ENCODE peak calls at places on chromosomes 13 and 19, in nine cellular contexts. One of them, this sample, is unnamed.
A peak's percentile ranks its signal among the peaks of the same experiment; 100 is the strongest.

GRCh38 chr13:110824901-110825300 is 90.0 kb downstream of the ANKRD10 start:
- DNase-seq in T-helper 1 cell: no peak
- DNase-seq in HAP-1: no peak
- DNase-seq in GM06990: no peak
- DNase-seq in activated effector memory CD4-positive, alpha-beta T cell treated with Interleukin-2 at 50 U/mL for 16 hours: no peak
- DNase-seq in GM23338: no peak
- DNase-seq in progenitor cell of endocrine pancreas: no peak
- DNase-seq in stomach: no peak
- DNase-seq in GM19239: no peak
- DNase-seq in this sample: no peak

GRCh38 chr13:83449666-83450395 is 432.4 kb downstream of the SLITRK1 start:
- DNase-seq in T-helper 1 cell: no peak
- DNase-seq in HAP-1: no peak
- DNase-seq in GM06990: no peak
- DNase-seq in activated effector memory CD4-positive, alpha-beta T cell treated with Interleukin-2 at 50 U/mL for 16 hours: no peak
- DNase-seq in GM23338: peak; percentile 5
- DNase-seq in progenitor cell of endocrine pancreas: no peak
- DNase-seq in stomach: no peak
- DNase-seq in GM19239: no peak
- DNase-seq in this sample: no peak

GRCh38 chr19:9838324-9838723 is 3.2 kb downstream of the PIN1 start:
- DNase-seq in T-helper 1 cell: no peak
- DNase-seq in HAP-1: no peak
- DNase-seq in GM06990: no peak
- DNase-seq in activated effector memory CD4-positive, alpha-beta T cell treated with Interleukin-2 at 50 U/mL for 16 hours: no peak
- DNase-seq in GM23338: no peak
- DNase-seq in progenitor cell of endocrine pancreas: no peak
- DNase-seq in stomach: no peak
- DNase-seq in GM19239: no peak
- DNase-seq in this sample: no peak

GRCh38 chr13:108269601-108270328 is at the start of gene TNFSF13B:
- DNase-seq in T-helper 1 cell: peak; percentile 54
- DNase-seq in HAP-1: no peak
- DNase-seq in GM06990: peak; percentile 80
- DNase-seq in activated effector memory CD4-positive, alpha-beta T cell treated with Interleukin-2 at 50 U/mL for 16 hours: peak; percentile 32
- DNase-seq in GM23338: peak; percentile 71
- DNase-seq in progenitor cell of endocrine pancreas: peak; percentile 13
- DNase-seq in stomach: peak; percentile 43
- DNase-seq in GM19239: peak; percentile 14
- DNase-seq in this sample: peak; percentile 30

GRCh38 chr19:3066482-3067049 is 4.3 kb upstream of the TLE5 start:
- DNase-seq in T-helper 1 cell: no peak
- DNase-seq in HAP-1: no peak
- DNase-seq in GM06990: no peak
- DNase-seq in activated effector memory CD4-positive, alpha-beta T cell treated with Interleukin-2 at 50 U/mL for 16 hours: no peak
- DNase-seq in GM23338: no peak
- DNase-seq in progenitor cell of endocrine pancreas: no peak
- DNase-seq in stomach: no peak
- DNase-seq in GM19239: no peak
- DNase-seq in this sample: no peak

GRCh38 chr13:42815686-42816085 is 34.3 kb downstream of the FAM216B start:
- DNase-seq in T-helper 1 cell: no peak
- DNase-seq in HAP-1: no peak
- DNase-seq in GM06990: no peak
- DNase-seq in activated effector memory CD4-positive, alpha-beta T cell treated with Interleukin-2 at 50 U/mL for 16 hours: no peak
- DNase-seq in GM23338: no peak
- DNase-seq in progenitor cell of endocrine pancreas: no peak
- DNase-seq in stomach: no peak
- DNase-seq in GM19239: no peak
- DNase-seq in this sample: no peak

GRCh38 chr13:106772202-106772601 is 204.3 kb upstream of the ARGLU1 start:
- DNase-seq in T-helper 1 cell: no peak
- DNase-seq in HAP-1: no peak
- DNase-seq in GM06990: no peak
- DNase-seq in activated effector memory CD4-positive, alpha-beta T cell treated with Interleukin-2 at 50 U/mL for 16 hours: no peak
- DNase-seq in GM23338: no peak
- DNase-seq in progenitor cell of endocrine pancreas: no peak
- DNase-seq in stomach: no peak
- DNase-seq in GM19239: no peak
- DNase-seq in this sample: no peak

GRCh38 chr19:45280471-45280961 is 29.4 kb downstream of the MARK4 start:
- DNase-seq in T-helper 1 cell: no peak
- DNase-seq in HAP-1: no peak
- DNase-seq in GM06990: no peak
- DNase-seq in activated effector memory CD4-positive, alpha-beta T cell treated with Interleukin-2 at 50 U/mL for 16 hours: no peak
- DNase-seq in GM23338: no peak
- DNase-seq in progenitor cell of endocrine pancreas: no peak
- DNase-seq in stomach: no peak
- DNase-seq in GM19239: no peak
- DNase-seq in this sample: no peak

GRCh38 chr19:16394681-16395375 is 70.2 kb downstream of the KLF2 start:
- DNase-seq in T-helper 1 cell: no peak
- DNase-seq in HAP-1: no peak
- DNase-seq in GM06990: no peak
- DNase-seq in activated effector memory CD4-positive, alpha-beta T cell treated with Interleukin-2 at 50 U/mL for 16 hours: no peak
- DNase-seq in GM23338: no peak
- DNase-seq in progenitor cell of endocrine pancreas: no peak
- DNase-seq in stomach: no peak
- DNase-seq in GM19239: no peak
- DNase-seq in this sample: no peak

GRCh38 chr19:41323430-41324125 is 13.6 kb downstream of the CCDC97 start:
- DNase-seq in T-helper 1 cell: no peak
- DNase-seq in HAP-1: no peak
- DNase-seq in GM06990: no peak
- DNase-seq in activated effector memory CD4-positive, alpha-beta T cell treated with Interleukin-2 at 50 U/mL for 16 hours: no peak
- DNase-seq in GM23338: peak; percentile 37
- DNase-seq in progenitor cell of endocrine pancreas: no peak
- DNase-seq in stomach: peak; percentile 60
- DNase-seq in GM19239: no peak
- DNase-seq in this sample: peak; percentile 69

GRCh38 chr19:18292810-18293641 is 11.6 kb upstream of the JUND start:
- DNase-seq in T-helper 1 cell: peak; percentile 69
- DNase-seq in HAP-1: peak; percentile 77
- DNase-seq in GM06990: peak; percentile 76
- DNase-seq in activated effector memory CD4-positive, alpha-beta T cell treated with Interleukin-2 at 50 U/mL for 16 hours: no peak
- DNase-seq in GM23338: peak; percentile 97
- DNase-seq in progenitor cell of endocrine pancreas: no peak
- DNase-seq in stomach: peak; percentile 71
- DNase-seq in GM19239: no peak
- DNase-seq in this sample: peak; percentile 79

GRCh38 chr13:110524484-110525254 is 36.9 kb downstream of the RAB20 start:
- DNase-seq in T-helper 1 cell: peak; percentile 71
- DNase-seq in HAP-1: no peak
- DNase-seq in GM06990: no peak
- DNase-seq in activated effector memory CD4-positive, alpha-beta T cell treated with Interleukin-2 at 50 U/mL for 16 hours: no peak
- DNase-seq in GM23338: no peak
- DNase-seq in progenitor cell of endocrine pancreas: no peak
- DNase-seq in stomach: peak; percentile 62
- DNase-seq in GM19239: no peak
- DNase-seq in this sample: no peak

GRCh38 chr13:99376132-99376531 is 68.9 kb upstream of the GPR183 start:
- DNase-seq in T-helper 1 cell: no peak
- DNase-seq in HAP-1: no peak
- DNase-seq in GM06990: peak; percentile 66
- DNase-seq in activated effector memory CD4-positive, alpha-beta T cell treated with Interleukin-2 at 50 U/mL for 16 hours: no peak
- DNase-seq in GM23338: no peak
- DNase-seq in progenitor cell of endocrine pancreas: no peak
- DNase-seq in stomach: no peak
- DNase-seq in GM19239: no peak
- DNase-seq in this sample: no peak

This sample was measured in nephron progenitor cell.